ENCODE peak calls at places on chromosomes 5 and 9, in six cellular contexts. X, T, R, L, A and U are unnamed samples.

GRCh38 chr9:107177857-107178256 is 105.2 kb upstream of the RAD23B start:
- DNase-seq in X (no peak), T (no peak), R (peak), L (no peak), A (no peak), U (no peak)

GRCh38 chr5:143432658-143433239 is 29.3 kb upstream of the NR3C1 start:
- DNase-seq in X (no peak), T (no peak), R (no peak), L (no peak), A (no peak), U (no peak)

GRCh38 chr5:72470817-72471216 is 36.4 kb downstream of the ZNF366 start:
- DNase-seq in X (no peak), T (peak), R (no peak), L (no peak), A (no peak), U (no peak)

GRCh38 chr5:34991486-34992238 is 56.1 kb downstream of the AGXT2 start:
- DNase-seq in X (no peak), T (no peak), R (peak), L (no peak), A (no peak), U (no peak)

GRCh38 chr9:1048853-1049252 is 1.3 kb upstream of the DMRT2 start:
- DNase-seq in X (no peak), T (no peak), R (no peak), L (no peak), A (no peak), U (no peak)

GRCh38 chr5:102421647-102422046 is 77.2 kb downstream of the SLCO6A1 start:
- DNase-seq in X (no peak), T (no peak), R (no peak), L (no peak), A (peak), U (no peak)

GRCh38 chr9:106921341-106921899 is 58.5 kb downstream of the ZNF462 start:
- DNase-seq in X (peak), T (no peak), R (peak), L (peak), A (no peak), U (no peak)

GRCh38 chr5:158739941-158740340 is 359.8 kb downstream of the EBF1 start:
- DNase-seq in X (no peak), T (no peak), R (peak), L (no peak), A (no peak), U (no peak)

GRCh38 chr9:136209786-136210185 is 4.9 kb upstream of the LHX3 start:
- DNase-seq in X (no peak), T (no peak), R (no peak), L (no peak), A (no peak), U (no peak)

GRCh38 chr5:125491986-125492385 is 745.5 kb upstream of the ZNF608 start:
- DNase-seq in X (no peak), T (no peak), R (no peak), L (no peak), A (no peak), U (no peak)

GRCh38 chr5:76504901-76505564 is 101.9 kb downstream of the IQGAP2 start:
- DNase-seq in X (no peak), T (no peak), R (no peak), L (no peak), A (no peak), U (no peak)

GRCh38 chr9:123011878-123012528 is 21.5 kb upstream of the GPR21 start:
- DNase-seq in X (no peak), T (no peak), R (peak), L (no peak), A (no peak), U (peak)

GRCh38 chr5:67805666-67806348 is 409.7 kb upstream of the PIK3R1 start:
- DNase-seq in X (no peak), T (no peak), R (no peak), L (no peak), A (no peak), U (no peak)

GRCh38 chr5:178194026-178194425 is 6.9 kb upstream of the GMCL2 start:
- DNase-seq in X (no peak), T (no peak), R (no peak), L (no peak), A (no peak), U (no peak)

GRCh38 chr5:141441571-141442170 is 11.4 kb downstream of the PCDHGA12 start:
- DNase-seq in X (no peak), T (no peak), R (no peak), L (no peak), A (no peak), U (no peak)

GRCh38 chr5:54881286-54882005 is 103.9 kb downstream of the ESM1 start:
- DNase-seq in X (no peak), T (no peak), R (no peak), L (no peak), A (no peak), U (no peak)

GRCh38 chr5:142544946-142545652 is 140.8 kb downstream of the FGF1 start:
- DNase-seq in X (no peak), T (no peak), R (peak), L (no peak), A (no peak), U (no peak)

GRCh38 chr5:37850128-37850865 is 10.5 kb upstream of the GDNF start:
- DNase-seq in X (no peak), T (no peak), R (peak), L (no peak), A (no peak), U (peak)

GRCh38 chr5:134595458-134595838 is 37.2 kb downstream of the SAR1B start:
- DNase-seq in X (no peak), T (no peak), R (no peak), L (no peak), A (no peak), U (no peak)

GRCh38 chr9:90523953-90524352 is 118.7 kb downstream of the DIRAS2 start:
- DNase-seq in X (no peak), T (no peak), R (no peak), L (no peak), A (no peak), U (no peak)

GRCh38 chr9:24832307-24832706 is 286.6 kb upstream of the IZUMO3 start:
- DNase-seq in X (no peak), T (no peak), R (peak), L (no peak), A (no peak), U (no peak)

GRCh38 chr9:114434878-114435311 is 47.1 kb upstream of the AKNA start:
- DNase-seq in X (peak), T (peak), R (peak), L (peak), A (peak), U (no peak)

GRCh38 chr5:18252559-18252958 is 618.3 kb downstream of the TAF11L14 start:
- DNase-seq in X (no peak), T (no peak), R (no peak), L (no peak), A (no peak), U (no peak)

GRCh38 chr5:1316941-1317340 is 22.1 kb upstream of the TERT start:
- DNase-seq in X (no peak), T (no peak), R (no peak), L (no peak), A (no peak), U (no peak)

GRCh38 chr9:113875917-113876805 is at the start of gene ZNF618:
- DNase-seq in X (peak), T (peak), R (no peak), L (no peak), A (peak), U (no peak)

GRCh38 chr9:133981958-133982681 is 10.0 kb downstream of the VAV2 start:
- DNase-seq in X (no peak), T (no peak), R (no peak), L (no peak), A (no peak), U (no peak)

GRCh38 chr9:118303216-118303615 is 599.0 kb downstream of the TLR4 start:
- DNase-seq in X (no peak), T (no peak), R (no peak), L (no peak), A (no peak), U (no peak)

GRCh38 chr5:36418172-36418979 is 116.7 kb upstream of the RANBP3L start:
- DNase-seq in X (no peak), T (no peak), R (peak), L (no peak), A (no peak), U (no peak)

GRCh38 chr5:124546643-124547042 is 199.8 kb downstream of the ZNF608 start:
- DNase-seq in X (peak), T (no peak), R (peak), L (no peak), A (no peak), U (no peak)

GRCh38 chr5:165209101-165209727 is 1703.8 kb downstream of the MAT2B start:
- DNase-seq in X (no peak), T (no peak), R (peak), L (peak), A (peak), U (no peak)

GRCh38 chr5:66326276-66326675 is 182.2 kb downstream of the SREK1 start:
- DNase-seq in X (no peak), T (no peak), R (no peak), L (no peak), A (no peak), U (no peak)

GRCh38 chr9:121674952-121675351 is 23.5 kb downstream of the DAB2IP start:
- DNase-seq in X (no peak), T (peak), R (peak), L (no peak), A (no peak), U (no peak)

GRCh38 chr9:132973713-132974112 is 4.8 kb upstream of the GFI1B start:
- DNase-seq in X (peak), T (no peak), R (peak), L (no peak), A (peak), U (no peak)

GRCh38 chr5:89044665-89045200 is 161.7 kb upstream of the MEF2C start:
- DNase-seq in X (no peak), T (no peak), R (no peak), L (no peak), A (no peak), U (no peak)

GRCh38 chr9:95491543-95492330 is 25.0 kb downstream of the PTCH1 start:
- DNase-seq in X (no peak), T (no peak), R (no peak), L (no peak), A (no peak), U (no peak)

GRCh38 chr9:127437497-127438264 is 13.5 kb downstream of the ZNF79 start:
- DNase-seq in X (no peak), T (no peak), R (no peak), L (no peak), A (no peak), U (no peak)

GRCh38 chr9:692636-693459 is 148.6 kb upstream of the DMRT1 start:
- DNase-seq in X (no peak), T (no peak), R (no peak), L (no peak), A (no peak), U (peak)

GRCh38 chr5:169299651-169300467 is 1.1 kb downstream of the SLIT3 start:
- DNase-seq in X (no peak), T (no peak), R (peak), L (no peak), A (no peak), U (no peak)

GRCh38 chr5:147658293-147658932 is 124.1 kb downstream of the JAKMIP2 start:
- DNase-seq in X (no peak), T (no peak), R (no peak), L (peak), A (peak), U (no peak)

GRCh38 chr5:147661576-147661975 is 121.0 kb downstream of the JAKMIP2 start:
- DNase-seq in X (no peak), T (no peak), R (peak), L (no peak), A (no peak), U (peak)

DNA sequence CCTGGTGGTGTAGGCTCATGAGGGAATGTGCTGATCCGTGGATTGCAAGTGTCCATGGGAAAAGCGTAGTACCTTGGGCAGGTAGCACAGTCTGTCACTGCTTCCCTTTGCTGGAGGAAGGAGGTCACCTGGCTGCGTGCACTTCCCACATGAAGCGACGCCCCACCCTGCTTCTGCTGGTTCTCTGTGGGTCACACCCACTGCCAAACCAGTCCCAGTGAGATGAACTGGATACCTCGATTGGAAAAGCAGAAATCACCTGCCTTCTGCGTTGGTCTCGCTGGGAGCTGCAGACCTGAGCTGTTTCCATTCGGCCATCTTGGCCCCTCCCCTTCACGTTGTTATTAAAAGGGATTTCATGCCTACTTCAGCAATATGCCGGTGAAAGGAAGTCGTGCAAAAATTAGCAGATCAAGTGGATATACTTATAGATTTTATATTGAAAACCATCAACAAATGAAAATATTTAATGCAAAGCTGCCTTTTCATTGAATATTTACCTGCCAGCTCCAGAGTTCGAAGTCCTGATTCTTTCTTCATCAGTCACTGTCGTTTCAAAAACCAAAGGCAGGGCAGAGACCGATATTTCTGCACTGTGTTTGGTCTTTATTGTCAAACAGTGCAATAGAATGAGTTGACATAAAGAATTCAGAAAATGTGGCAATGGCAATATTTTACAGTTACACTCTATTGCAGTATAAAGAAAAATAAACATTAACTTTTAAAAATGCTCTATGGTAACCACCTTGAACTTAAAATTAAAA is 123.2 kb downstream of the JAKMIP2 start:
- DNase-seq in X (no peak), T (no peak), R (no peak), L (no peak), A (no peak), U (no peak)
- H3K4me3 ChIP-seq in X (no peak), T (no peak), R (no peak), L (no peak), A (no peak), U (no peak)

DNA sequence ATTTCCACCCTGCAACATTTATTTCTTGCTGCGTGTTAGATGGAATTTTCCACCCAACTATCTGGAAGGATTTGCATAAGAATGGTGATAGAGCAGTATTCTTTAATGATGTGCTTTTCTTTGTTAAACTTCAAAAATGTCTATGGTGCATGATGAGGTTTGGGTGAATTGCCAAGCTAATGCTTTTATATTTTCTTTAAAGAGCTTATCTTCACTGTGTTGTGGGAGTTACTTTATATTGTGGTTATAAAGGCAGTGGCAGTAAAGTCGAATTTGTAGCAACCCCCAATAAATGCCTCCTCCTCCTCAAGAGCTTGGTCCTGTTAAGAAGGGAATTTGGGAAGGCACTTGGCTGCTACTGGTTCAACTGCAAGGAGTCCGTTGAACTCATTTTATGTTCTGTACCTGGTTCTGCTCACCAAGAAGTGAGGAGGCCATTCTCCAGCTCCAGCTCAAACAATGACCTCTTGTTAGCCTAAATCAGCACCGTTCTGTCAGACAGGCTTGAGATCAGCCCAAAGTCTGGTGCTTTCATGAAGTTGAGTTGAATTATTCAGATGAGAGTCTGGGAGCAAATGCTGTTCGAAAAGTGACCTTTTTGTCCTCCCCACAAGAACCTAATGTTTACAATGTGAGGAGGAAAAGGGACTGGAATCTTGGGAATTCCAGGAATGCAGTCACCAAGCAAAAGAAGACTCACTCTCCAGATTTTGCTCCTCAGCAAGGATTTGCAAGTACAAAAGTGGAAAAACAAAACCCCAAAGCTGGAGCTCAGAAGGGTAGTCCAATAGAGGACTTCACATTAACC is 217.0 kb downstream of the TMEM38B start:
- DNase-seq in X (no peak), T (no peak), R (no peak), L (peak), A (no peak), U (no peak)
- H3K4me3 ChIP-seq in X (no peak), T (no peak), R (no peak), L (no peak), A (no peak), U (no peak)

GRCh38 chr9:6268830-6269397 is 53.3 kb downstream of the IL33 start:
- DNase-seq in X (no peak), T (no peak), R (no peak), L (no peak), A (no peak), U (no peak)
- H3K4me3 ChIP-seq in X (no peak), T (no peak), R (no peak), L (no peak), A (no peak), U (no peak)

GRCh38 chr9:124452841-124453585 is 2.8 kb downstream of the ADGRD2 start:
- DNase-seq in X (no peak), T (no peak), R (no peak), L (no peak), A (no peak), U (no peak)
- H3K4me3 ChIP-seq in X (no peak), T (no peak), R (no peak), L (no peak), A (no peak), U (no peak)